ENCODE peak calls at places on chromosomes 6 and 20, in four cellular contexts. O is HCT116, L is GM12878, N is H1. M is an unnamed sample.
A peak's percentile ranks its signal among the peaks of the same experiment; 100 is the strongest.

GRCh38 chr6:55869731-55870130 is 5.7 kb downstream of the BMP5 start:
- DNase-seq in O (no peak), L (no peak), N (no peak), M (no peak)

GRCh38 chr6:57127763-57128162 is 37.8 kb downstream of the ZNF451 start:
- DNase-seq in O (no peak), L (no peak), N (no peak), M (no peak)

GRCh38 chr20:10074513-10074912 is 39.7 kb downstream of the ANKEF1 start:
- DNase-seq in O (peak; percentile 29), L (no peak), N (no peak), M (no peak)

GRCh38 chr20:58313366-58313765 is 3.9 kb downstream of the RAB22A start:
- DNase-seq in O (no peak), L (no peak), N (no peak), M (no peak)

GRCh38 chr6:157222201-157222981 is 100.9 kb downstream of the TMEM242 start:
- DNase-seq in O (no peak), L (no peak), N (no peak), M (no peak)

GRCh38 chr6:19156443-19156842 is 680.7 kb upstream of the ID4 start:
- DNase-seq in O (no peak), L (no peak), N (no peak), M (no peak)

GRCh38 chr6:136012198-136012884 is 160.8 kb downstream of the PDE7B start:
- DNase-seq in O (no peak), L (no peak), N (no peak), M (no peak)

GRCh38 chr6:139452176-139452876 is 77.9 kb upstream of the CITED2 start:
- DNase-seq in O (no peak), L (no peak), N (no peak), M (no peak)

GRCh38 chr6:104700371-104701185 is 159.1 kb downstream of the HACE1 start:
- DNase-seq in O (no peak), L (no peak), N (no peak), M (no peak)

GRCh38 chr6:16694789-16695188 is 66.5 kb downstream of the ATXN1 start:
- DNase-seq in O (no peak), L (no peak), N (no peak), M (no peak)

GRCh38 chr6:157823001-157823522 is at the start of gene SNX9:
- DNase-seq in O (peak; percentile 29), L (no peak), N (no peak), M (peak; percentile 73)

GRCh38 chr20:4162766-4163165 is 147.4 kb upstream of the RNF24 start:
- DNase-seq in O (no peak), L (no peak), N (no peak), M (no peak)

GRCh38 chr6:23533954-23534725 is 591.9 kb upstream of the NRSN1 start:
- DNase-seq in O (no peak), L (no peak), N (no peak), M (no peak)

GRCh38 chr6:39327516-39327915 is 5.0 kb upstream of the KCNK16 start:
- DNase-seq in O (no peak), L (no peak), N (no peak), M (no peak)

GRCh38 chr6:169940554-169941290 is 189.3 kb downstream of the ERMARD start:
- DNase-seq in O (no peak), L (no peak), N (no peak), M (no peak)

GRCh38 chr6:104623052-104623690 is 236.5 kb downstream of the HACE1 start:
- DNase-seq in O (no peak), L (no peak), N (no peak), M (no peak)

GRCh38 chr6:36314221-36315014 is 22.3 kb downstream of the BNIP5 start:
- DNase-seq in O (peak; percentile 12), L (no peak), N (peak; percentile 31), M (no peak)

GRCh38 chr6:122749451-122750050 is 30.0 kb upstream of the FABP7 start:
- DNase-seq in O (no peak), L (no peak), N (no peak), M (no peak)

GRCh38 chr6:73779943-73780342 is 83.9 kb downstream of the CD109 start:
- DNase-seq in O (no peak), L (no peak), N (no peak), M (no peak)

GRCh38 chr20:16760431-16761304 is 12.5 kb downstream of the OTOR start:
- DNase-seq in O (no peak), L (no peak), N (no peak), M (peak; percentile 43)

GRCh38 chr6:51644426-51644825 is 443.0 kb downstream of the PKHD1 start:
- DNase-seq in O (no peak), L (no peak), N (no peak), M (no peak)

GRCh38 chr20:1209447-1210387 is 6.5 kb downstream of the C20orf202 start:
- DNase-seq in O (peak; percentile 21), L (no peak), N (no peak), M (no peak)

GRCh38 chr6:99312354-99312753 is 37.1 kb downstream of the FAXC start:
- DNase-seq in O (no peak), L (no peak), N (no peak), M (no peak)

GRCh38 chr6:137013031-137013430 is 31.7 kb downstream of the IL20RA start:
- DNase-seq in O (no peak), L (no peak), N (no peak), M (no peak)

GRCh38 chr6:109104512-109104911 is 9.2 kb downstream of the CEP57L1 start:
- DNase-seq in O (no peak), L (no peak), N (no peak), M (no peak)

GRCh38 chr6:109105681-109106080 is 10.4 kb downstream of the CEP57L1 start:
- DNase-seq in O (no peak), L (no peak), N (no peak), M (no peak)

GRCh38 chr6:109103942-109104341 is 8.6 kb downstream of the CEP57L1 start:
- DNase-seq in O (no peak), L (no peak), N (no peak), M (no peak)

GRCh38 chr6:109102762-109103161 is 7.5 kb downstream of the CEP57L1 start:
- DNase-seq in O (no peak), L (no peak), N (no peak), M (no peak)
- TF ChIP-seq JUND in O (no peak), L (no peak), N (no peak), M (no peak)

DNA sequence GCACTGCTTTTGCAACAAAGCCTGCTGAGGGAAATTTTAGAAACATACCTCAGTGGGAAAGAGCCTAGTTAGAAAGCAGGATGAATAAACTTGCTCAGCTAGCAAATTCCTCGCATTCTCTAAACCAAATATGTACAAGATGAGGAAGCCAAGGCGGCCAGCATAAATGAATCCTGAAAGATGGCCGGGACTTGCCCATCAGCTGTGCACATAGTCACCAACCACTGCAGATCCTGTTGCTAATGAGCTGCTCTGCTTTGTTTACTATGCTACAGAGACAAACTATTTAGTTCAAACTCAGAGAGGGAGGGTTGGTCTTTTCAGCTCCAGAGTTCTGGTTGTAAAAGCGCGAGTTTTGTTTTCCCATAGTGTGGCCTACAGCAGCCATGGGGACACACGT is 49.0 kb downstream of the TMEM170B start:
- DNase-seq in O (no peak), L (no peak), N (no peak), M (no peak)
- TF ChIP-seq JUND in O (no peak), L (no peak), N (no peak), M (no peak)

GRCh38 chr6:45350186-45350585 is 22.1 kb downstream of the RUNX2 start:
- DNase-seq in O (no peak), L (no peak), N (no peak), M (no peak)

GRCh38 chr6:45351076-45351475 is 22.9 kb downstream of the RUNX2 start:
- DNase-seq in O (no peak), L (no peak), N (no peak), M (no peak)

GRCh38 chr6:45353654-45354053 is 24.1 kb downstream of the SUPT3H start:
- DNase-seq in O (no peak), L (no peak), N (no peak), M (no peak)

GRCh38 chr6:45351667-45352066 is 23.5 kb downstream of the RUNX2 start:
- DNase-seq in O (no peak), L (no peak), N (no peak), M (no peak)
- TF ChIP-seq JUND in O (no peak), L (no peak), N (no peak), M (no peak)

DNA sequence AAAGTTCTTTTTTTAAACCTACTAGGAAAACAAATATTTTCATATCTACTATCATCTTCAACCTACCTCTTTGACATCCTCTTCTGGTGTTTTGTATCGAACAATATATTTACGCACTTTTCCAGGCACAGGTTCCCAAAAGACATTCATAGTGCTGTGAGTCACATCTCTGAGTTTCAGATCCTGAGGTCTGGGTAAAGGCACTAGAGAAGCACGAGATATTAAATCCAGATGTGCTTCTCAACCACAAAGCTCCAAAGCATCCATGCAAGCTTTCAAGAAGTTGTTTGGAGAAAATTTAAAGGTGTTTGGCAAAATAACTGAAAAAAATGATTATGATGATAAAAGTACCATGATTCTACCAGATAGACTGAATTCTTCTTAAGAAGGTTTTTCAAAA is 62.7 kb downstream of the COL12A1 start:
- DNase-seq in O (no peak), L (no peak), N (no peak), M (no peak)
- TF ChIP-seq JUND in O (no peak), L (no peak), N (no peak), M (no peak)

GRCh38 chr6:63427951-63428350 is 108.2 kb upstream of the LGSN start:
- DNase-seq in O (no peak), L (no peak), N (no peak), M (no peak)

GRCh38 chr6:63424636-63425035 is 104.9 kb upstream of the LGSN start:
- DNase-seq in O (no peak), L (no peak), N (no peak), M (no peak)

GRCh38 chr6:63425493-63425892 is 105.7 kb upstream of the LGSN start:
- DNase-seq in O (no peak), L (no peak), N (no peak), M (no peak)

GRCh38 chr6:63430985-63431519 is 111.3 kb upstream of the LGSN start:
- DNase-seq in O (no peak), L (no peak), N (no peak), M (no peak)

DNA sequence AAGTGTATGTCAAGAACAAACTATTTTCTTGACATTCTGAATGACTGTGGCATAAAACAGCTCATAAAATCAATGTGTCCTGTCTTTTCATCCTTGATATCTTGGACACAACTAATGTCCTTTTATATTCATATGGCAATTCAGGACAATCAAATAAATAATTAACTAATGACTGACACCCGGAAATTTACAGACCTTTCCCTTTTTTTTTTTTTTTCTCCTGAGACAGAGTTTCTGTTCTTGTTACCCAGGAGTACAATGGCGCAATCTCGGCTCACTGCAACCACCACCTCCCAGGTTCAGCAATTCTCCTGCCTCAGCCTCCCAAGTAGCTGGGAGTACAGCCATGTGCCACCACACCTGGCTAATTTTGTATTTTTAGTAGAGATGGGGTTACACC is 107.1 kb upstream of the LGSN start:
- DNase-seq in O (no peak), L (no peak), N (no peak), M (no peak)
- TF ChIP-seq JUND in O (no peak), L (no peak), N (no peak), M (no peak)

DNA sequence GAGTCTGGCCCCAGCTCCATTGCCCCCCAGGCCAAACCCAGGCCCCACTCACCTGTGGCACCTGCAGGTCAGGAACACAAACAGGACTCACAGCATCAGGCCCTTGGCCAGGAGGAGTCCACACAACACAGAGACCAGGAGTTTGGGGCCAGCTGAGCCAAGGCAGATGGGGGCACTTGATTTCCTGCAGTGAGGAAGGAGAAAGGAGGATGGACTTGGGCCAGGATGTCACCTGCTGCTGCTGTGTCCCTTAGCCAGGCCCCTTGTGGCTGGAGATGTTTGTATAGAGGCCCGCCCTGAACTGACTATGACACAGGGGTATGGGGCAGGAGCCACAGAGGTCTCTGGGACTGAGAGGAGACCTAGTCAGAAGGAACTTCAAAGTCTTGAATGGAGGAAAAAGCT is 8.6 kb upstream of the TREML2 start:
- DNase-seq in O (no peak), L (no peak), N (no peak), M (no peak)
- TF ChIP-seq JUND in O (no peak), L (no peak), N (no peak), M (no peak)

M was measured in T47D.